ENCODE peak calls at places on chromosomes 12 and 14, in seven cellular contexts. K is activated CD8-positive, alpha-beta memory T cell treated with anti-CD3 and anti-CD28 coated beads for 1 hour; H is NCI-H1436 treated with DMSO at 0.1 percent for 48 hours; E is putamen; J is AG04450; G is activated T-cell treated with anti-CD3 and anti-CD28 coated beads for 1 hour; S is activated CD4-positive, CD25-positive, alpha-beta regulatory T cell. Q is an unnamed sample.

GRCh38 chr12:125110641-125111360 is 45.6 kb downstream of the AACS start:
- DNase-seq in J (peak), G (no peak), S (no peak), H (no peak), E (no peak), K (no peak), Q (peak)

GRCh38 chr14:76313861-76314260 is 62.1 kb upstream of the ESRRB start:
- DNase-seq in G (no peak), H (no peak), J (no peak), E (no peak), K (no peak), S (no peak), Q (no peak)

GRCh38 chr12:121404734-121405133 is 4.8 kb downstream of the RNF34 start:
- DNase-seq in K (no peak), H (peak), G (no peak), E (no peak), S (no peak), J (no peak), Q (no peak)

GRCh38 chr12:49716546-49716945 is 9.3 kb upstream of the FMNL3 start:
- DNase-seq in K (no peak), H (no peak), J (no peak), G (no peak), E (no peak), S (no peak), Q (no peak)

GRCh38 chr12:106760184-106760531 is 14.3 kb upstream of the RIC8B start:
- DNase-seq in J (no peak), E (no peak), K (no peak), S (no peak), G (no peak), H (no peak), Q (no peak)

GRCh38 chr14:53942970-53943750 is 13.5 kb downstream of the BMP4 start:
- DNase-seq in G (no peak), J (no peak), E (no peak), S (no peak), H (no peak), K (no peak), Q (no peak)

GRCh38 chr12:11827096-11827841 is 177.8 kb downstream of the ETV6 start:
- DNase-seq in J (no peak), G (no peak), E (no peak), H (no peak), K (no peak), S (no peak), Q (no peak)

GRCh38 chr14:94483729-94484275 is 7.8 kb upstream of the SERPINA9 start:
- DNase-seq in S (no peak), E (no peak), H (no peak), J (no peak), K (no peak), G (no peak), Q (no peak)

GRCh38 chr12:51531284-51531981 is 59.6 kb upstream of the SCN8A start:
- DNase-seq in H (no peak), S (no peak), K (no peak), G (no peak), J (no peak), E (no peak), Q (no peak)

GRCh38 chr12:125194999-125195398 is 129.8 kb downstream of the AACS start:
- DNase-seq in H (no peak), S (no peak), G (no peak), E (no peak), J (no peak), K (no peak), Q (no peak)

GRCh38 chr14:105423488-105424195 is 4.0 kb downstream of the MTA1 start:
- DNase-seq in G (no peak), H (no peak), S (no peak), E (no peak), K (no peak), J (no peak), Q (no peak)

GRCh38 chr14:102221026-102221425 is 81.3 kb downstream of the WDR20 start:
- DNase-seq in H (no peak), E (no peak), J (no peak), G (no peak), K (no peak), S (no peak), Q (no peak)

GRCh38 chr14:37707716-37708115 is 112.3 kb downstream of the TTC6 start:
- DNase-seq in K (no peak), J (no peak), E (no peak), G (no peak), S (no peak), H (no peak), Q (no peak)

Q was measured in AG09309.